ENCODE peak calls at places on chromosomes 16 and 17, in five cellular contexts. One of them, this sample, is unnamed.
A peak's percentile ranks its signal among the peaks of the same experiment; 100 is the strongest.

GRCh38 chr17:61551255-61551742 is 39.7 kb downstream of the NACA2 start:
- DNase-seq in neuronal stem cell: peak; percentile 3
- DNase-seq in GM23248: peak; percentile 70
- DNase-seq in A549: peak; percentile 68
- DNase-seq in H1: no peak
- DNase-seq in this sample: peak; percentile 31

GRCh38 chr16:63018581-63019223 is 982.5 kb upstream of the CDH8 start:
- DNase-seq in A549: no peak
- DNase-seq in GM23248: no peak
- DNase-seq in neuronal stem cell: no peak
- DNase-seq in H1: no peak
- DNase-seq in this sample: no peak

GRCh38 chr16:49471038-49471727 is 97.6 kb downstream of the C16orf78 start:
- DNase-seq in GM23248: no peak
- DNase-seq in H1: peak; percentile 14
- DNase-seq in neuronal stem cell: no peak
- DNase-seq in A549: no peak
- DNase-seq in this sample: no peak

GRCh38 chr16:27708651-27709050 is 158.7 kb downstream of the KATNIP start:
- DNase-seq in A549: no peak
- DNase-seq in GM23248: no peak
- DNase-seq in neuronal stem cell: no peak
- DNase-seq in H1: no peak
- DNase-seq in this sample: no peak

GRCh38 chr17:45233423-45233924 is 11.8 kb downstream of the FMNL1 start:
- DNase-seq in neuronal stem cell: no peak
- DNase-seq in GM23248: no peak
- DNase-seq in H1: no peak
- DNase-seq in A549: peak; percentile 3
- DNase-seq in this sample: no peak

GRCh38 chr16:28212532-28212873 is 738 bp upstream of the XPO6 start:
- DNase-seq in GM23248: peak; percentile 61
- DNase-seq in neuronal stem cell: no peak
- DNase-seq in A549: no peak
- DNase-seq in H1: no peak
- DNase-seq in this sample: no peak

GRCh38 chr17:49312722-49313121 is 49.3 kb downstream of the ZNF652 start:
- DNase-seq in neuronal stem cell: no peak
- DNase-seq in GM23248: no peak
- DNase-seq in H1: no peak
- DNase-seq in A549: no peak
- DNase-seq in this sample: no peak

GRCh38 chr16:89700649-89701424 is 668 bp downstream of the SPATA2L start:
- DNase-seq in H1: peak; percentile 76
- DNase-seq in neuronal stem cell: no peak
- DNase-seq in GM23248: peak; percentile 82
- DNase-seq in A549: peak; percentile 72
- DNase-seq in this sample: peak; percentile 87

GRCh38 chr16:70418993-70419318 is 19.9 kb downstream of the ST3GAL2 start:
- DNase-seq in A549: no peak
- DNase-seq in GM23248: no peak
- DNase-seq in H1: no peak
- DNase-seq in neuronal stem cell: no peak
- DNase-seq in this sample: no peak

GRCh38 chr17:46135126-46135812 is 58.0 kb downstream of the KANSL1 start:
- DNase-seq in GM23248: no peak
- DNase-seq in neuronal stem cell: no peak
- DNase-seq in A549: no peak
- DNase-seq in H1: no peak
- DNase-seq in this sample: no peak

GRCh38 chr17:7932483-7932891 is 481 bp downstream of the CNTROB start:
- DNase-seq in H1: peak; percentile 58
- DNase-seq in A549: peak; percentile 51
- DNase-seq in GM23248: peak; percentile 56
- DNase-seq in neuronal stem cell: no peak
- DNase-seq in this sample: peak; percentile 59

GRCh38 chr17:82667668-82668000 is 19.4 kb upstream of the WDR45B start:
- DNase-seq in GM23248: no peak
- DNase-seq in neuronal stem cell: no peak
- DNase-seq in A549: no peak
- DNase-seq in H1: no peak
- DNase-seq in this sample: no peak
- H3K4me2 ChIP-seq in GM23248: no peak overlapping the region
- H3K4me2 ChIP-seq in neuronal stem cell: no peak overlapping the region
- H3K4me2 ChIP-seq in A549: no peak overlapping the region
- H3K4me2 ChIP-seq in H1: no peak overlapping the region
- H3K4me2 ChIP-seq in this sample: no peak overlapping the region

GRCh38 chr16:11762431-11762830 is 19.8 kb upstream of the TXNDC11 start:
- DNase-seq in H1: no peak
- DNase-seq in GM23248: no peak
- DNase-seq in neuronal stem cell: no peak
- DNase-seq in A549: no peak
- DNase-seq in this sample: no peak
- H3K4me2 ChIP-seq in H1: no peak overlapping the region
- H3K4me2 ChIP-seq in GM23248: no peak overlapping the region
- H3K4me2 ChIP-seq in neuronal stem cell: no peak overlapping the region
- H3K4me2 ChIP-seq in A549: no peak overlapping the region
- H3K4me2 ChIP-seq in this sample: no peak overlapping the region

GRCh38 chr16:77433146-77433545 is 1.7 kb downstream of the ADAMTS18 start:
- DNase-seq in neuronal stem cell: no peak
- DNase-seq in A549: no peak
- DNase-seq in H1: no peak
- DNase-seq in GM23248: no peak
- DNase-seq in this sample: no peak

GRCh38 chr16:77430360-77430759 is 4.5 kb downstream of the ADAMTS18 start:
- DNase-seq in GM23248: no peak
- DNase-seq in neuronal stem cell: no peak
- DNase-seq in A549: no peak
- DNase-seq in H1: no peak
- DNase-seq in this sample: no peak

GRCh38 chr16:77434022-77434364 is 841 bp downstream of the ADAMTS18 start:
- DNase-seq in GM23248: no peak
- DNase-seq in H1: no peak
- DNase-seq in A549: no peak
- DNase-seq in neuronal stem cell: no peak
- DNase-seq in this sample: no peak

GRCh38 chr16:77431131-77431670 is 3.6 kb downstream of the ADAMTS18 start:
- DNase-seq in GM23248: peak; percentile 16
- DNase-seq in neuronal stem cell: no peak
- DNase-seq in H1: no peak
- DNase-seq in A549: no peak
- DNase-seq in this sample: no peak

DNA sequence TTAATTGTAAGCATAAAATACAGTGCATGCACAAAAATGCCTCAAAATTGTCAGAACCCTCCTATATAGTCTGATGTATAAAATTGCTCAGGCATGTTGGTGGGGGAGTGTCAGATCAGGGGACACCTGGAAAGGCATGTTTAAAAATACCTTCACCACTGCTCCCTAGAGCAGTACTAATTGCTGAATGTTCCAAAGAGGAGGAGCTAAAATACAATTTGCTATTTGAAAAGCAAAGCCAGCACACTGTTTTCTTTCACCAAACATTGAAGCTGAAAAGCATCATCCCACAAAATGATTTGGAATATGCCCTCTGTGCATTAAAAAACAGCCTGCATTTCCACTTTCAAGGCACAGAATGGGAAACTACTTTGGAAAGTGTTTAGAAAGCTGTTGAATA is 2.6 kb downstream of the ADAMTS18 start:
- DNase-seq in H1: no peak
- DNase-seq in GM23248: no peak
- DNase-seq in neuronal stem cell: no peak
- DNase-seq in A549: no peak
- DNase-seq in this sample: no peak
- H3K4me2 ChIP-seq in H1: no peak overlapping the region
- H3K4me2 ChIP-seq in GM23248: no peak overlapping the region
- H3K4me2 ChIP-seq in neuronal stem cell: no peak overlapping the region
- H3K4me2 ChIP-seq in A549: no peak overlapping the region
- H3K4me2 ChIP-seq in this sample: no peak overlapping the region

DNA sequence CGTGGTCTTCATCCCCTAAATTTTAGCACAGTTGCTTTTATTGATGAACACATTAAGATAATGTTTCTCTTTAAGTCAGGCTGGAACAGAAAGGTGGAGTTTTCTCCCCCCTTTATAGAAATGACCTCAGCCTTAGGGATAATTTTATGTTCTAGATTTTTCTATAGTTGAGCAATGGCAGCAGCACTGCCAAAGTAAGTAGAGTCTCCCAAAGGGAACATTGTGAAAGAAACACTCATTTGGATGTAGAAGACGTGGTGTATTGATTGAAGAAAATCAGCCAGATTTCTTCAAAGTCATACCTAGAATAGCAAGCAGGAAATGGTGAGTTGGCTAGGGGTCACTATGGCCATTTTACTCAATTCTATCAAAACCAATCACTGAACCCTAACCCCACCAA is 122.5 kb downstream of the DNAH9 start:
- DNase-seq in H1: no peak
- DNase-seq in A549: no peak
- DNase-seq in neuronal stem cell: no peak
- DNase-seq in GM23248: no peak
- DNase-seq in this sample: no peak
- H3K4me2 ChIP-seq in H1: no peak overlapping the region
- H3K4me2 ChIP-seq in A549: no peak overlapping the region
- H3K4me2 ChIP-seq in neuronal stem cell: no peak overlapping the region
- H3K4me2 ChIP-seq in GM23248: no peak overlapping the region
- H3K4me2 ChIP-seq in this sample: no peak overlapping the region

DNA sequence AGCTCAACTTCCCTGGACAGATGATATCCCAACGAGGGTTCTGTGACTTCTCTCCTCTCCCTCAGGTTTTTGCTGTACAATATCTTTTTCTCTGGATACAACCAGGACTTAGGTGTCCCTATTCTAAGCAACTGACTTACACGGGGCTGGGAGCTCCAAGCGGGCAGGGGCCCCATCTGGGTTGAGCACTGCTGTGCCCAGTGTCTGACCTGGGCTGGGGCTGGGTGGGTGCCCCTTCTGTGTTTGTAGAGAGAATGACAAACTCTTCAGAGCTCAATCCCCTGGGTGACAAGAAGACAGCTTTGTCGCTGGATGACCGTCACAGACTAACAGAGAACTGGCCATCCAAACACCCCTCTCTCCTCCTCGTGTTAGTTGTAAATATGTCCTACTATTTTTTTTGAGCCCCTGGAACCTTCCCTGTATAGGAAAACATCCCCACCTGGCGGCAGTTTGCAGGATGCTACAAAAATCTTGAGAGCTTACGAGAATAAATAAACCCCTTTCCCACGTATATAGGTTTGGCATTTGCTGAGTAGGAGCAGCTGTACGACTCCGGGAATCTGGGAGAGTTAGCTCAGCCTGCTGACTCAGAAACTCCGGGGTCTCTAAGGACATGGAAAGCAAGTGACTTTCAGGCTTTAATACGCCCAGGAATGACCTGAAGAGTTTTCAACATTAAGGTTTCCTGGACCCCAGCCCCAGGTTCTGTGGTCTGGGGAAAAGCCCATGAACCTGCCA is 23.7 kb upstream of the RCVRN start:
- DNase-seq in neuronal stem cell: peak; percentile 46
- DNase-seq in A549: peak; percentile 90
- DNase-seq in H1: peak; percentile 62
- DNase-seq in GM23248: peak; percentile 69
- DNase-seq in this sample: peak; percentile 81
- H3K4me2 ChIP-seq in neuronal stem cell: no peak overlapping the region
- H3K4me2 ChIP-seq in A549: peak overlapping the region; percentile 67
- H3K4me2 ChIP-seq in H1: no peak overlapping the region
- H3K4me2 ChIP-seq in GM23248: no peak overlapping the region
- H3K4me2 ChIP-seq in this sample: no peak overlapping the region

GRCh38 chr16:5971106-5971505 is 873.5 kb upstream of the EEF2KMT start:
- DNase-seq in A549: no peak
- DNase-seq in neuronal stem cell: no peak
- DNase-seq in GM23248: no peak
- DNase-seq in H1: no peak
- DNase-seq in this sample: no peak
- H3K4me2 ChIP-seq in A549: no peak overlapping the region
- H3K4me2 ChIP-seq in neuronal stem cell: no peak overlapping the region
- H3K4me2 ChIP-seq in GM23248: no peak overlapping the region
- H3K4me2 ChIP-seq in H1: no peak overlapping the region
- H3K4me2 ChIP-seq in this sample: no peak overlapping the region

GRCh38 chr16:79658301-79659001 is 57.9 kb upstream of the MAF start:
- DNase-seq in H1: no peak
- DNase-seq in GM23248: peak; percentile 47
- DNase-seq in A549: peak; percentile 46
- DNase-seq in neuronal stem cell: no peak
- DNase-seq in this sample: peak; percentile 13
- H3K4me2 ChIP-seq in H1: no peak overlapping the region
- H3K4me2 ChIP-seq in GM23248: no peak overlapping the region
- H3K4me2 ChIP-seq in A549: peak overlapping the region; percentile 21
- H3K4me2 ChIP-seq in neuronal stem cell: no peak overlapping the region
- H3K4me2 ChIP-seq in this sample: no peak overlapping the region